ENCODE peak calls at places on chromosomes 7 and 10, in four cellular contexts. V is PC-3, U is Peyer's patch, K is testis. R is an unnamed sample.

GRCh38 chr10:122993797-122994336 is 13.7 kb downstream of the PSTK start:
- DNase-seq in V (no peak), U (no peak), K (no peak), R (no peak)

GRCh38 chr10:1661861-1662260 is 75.5 kb downstream of the ADARB2 start:
- DNase-seq in V (no peak), U (peak), K (no peak), R (no peak)

GRCh38 chr10:104127411-104127810 is 5.4 kb downstream of the SFR1 start:
- DNase-seq in V (no peak), U (no peak), K (peak), R (no peak)

GRCh38 chr10:116084166-116084565 is 188.8 kb downstream of the GFRA1 start:
- DNase-seq in V (no peak), U (no peak), K (no peak), R (no peak)

GRCh38 chr10:44293842-44294241 is 91.1 kb downstream of the CXCL12 start:
- DNase-seq in V (no peak), U (peak), K (no peak), R (no peak)

GRCh38 chr7:14978687-14979086 is 76.1 kb upstream of the DGKB start:
- DNase-seq in V (no peak), U (no peak), K (no peak), R (no peak)

GRCh38 chr10:123833170-123833850 is 58.3 kb downstream of the CPXM2 start:
- DNase-seq in V (no peak), U (no peak), K (no peak), R (peak)

GRCh38 chr7:133295484-133295883 is 42.6 kb downstream of the EXOC4 start:
- DNase-seq in V (no peak), U (no peak), K (no peak), R (no peak)

GRCh38 chr7:45646207-45646821 is 72.1 kb downstream of the ADCY1 start:
- DNase-seq in V (no peak), U (peak), K (no peak), R (peak)

GRCh38 chr7:139798892-139799291 is 21.1 kb upstream of the HIPK2 start:
- DNase-seq in V (no peak), U (no peak), K (no peak), R (no peak)

GRCh38 chr7:142438235-142438922 is 180.5 kb upstream of the PRSS58 start:
- DNase-seq in V (peak), U (peak), K (peak), R (no peak)

DNA sequence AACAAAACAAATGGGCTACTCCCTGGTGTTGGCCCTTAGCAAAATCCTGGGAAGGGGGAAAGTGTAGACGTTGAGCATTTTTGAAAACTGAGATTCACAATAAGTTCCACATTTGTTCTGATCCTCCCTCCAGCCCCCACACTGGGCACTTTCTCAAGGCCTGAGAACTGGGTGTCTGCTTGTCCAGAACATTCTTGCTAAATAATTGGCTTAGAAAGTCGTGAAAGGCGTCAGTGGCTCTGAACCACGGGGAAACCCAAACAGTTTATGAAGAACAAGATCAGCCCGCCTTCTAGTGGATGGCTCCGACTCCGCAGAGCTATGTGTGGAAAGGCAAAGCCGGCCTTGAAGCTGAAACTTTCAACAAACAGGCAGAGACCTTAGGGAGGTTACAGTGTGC is 370.1 kb downstream of the PRPF18 start:
- DNase-seq in V (no peak), U (peak), K (peak), R (no peak)
- TF ChIP-seq CTCF in V (no peak), U (peak), K (no peak), R (peak)

GRCh38 chr7:3673524-3673923 is 372.5 kb downstream of the SDK1 start:
- DNase-seq in V (peak), U (peak), K (peak), R (no peak)
- TF ChIP-seq CTCF in V (peak), U (peak), K (no peak), R (peak)

GRCh38 chr10:18472977-18473376 is 178.4 kb downstream of the NSUN6 start:
- DNase-seq in V (peak), U (no peak), K (no peak), R (no peak)
- TF ChIP-seq CTCF in V (peak), U (no peak), K (no peak), R (peak)

GRCh38 chr7:131935180-131935579 is 378.8 kb upstream of the PODXL start:
- DNase-seq in V (no peak), U (no peak), K (no peak), R (no peak)
- TF ChIP-seq CTCF in V (no peak), U (no peak), K (no peak), R (no peak)

GRCh38 chr10:60413306-60414012 is 23.8 kb upstream of the ANK3 start:
- DNase-seq in V (peak), U (no peak), K (no peak), R (no peak)

GRCh38 chr10:60410970-60411369 is 21.3 kb upstream of the ANK3 start:
- DNase-seq in V (peak), U (no peak), K (no peak), R (no peak)

GRCh38 chr10:60406182-60406581 is 16.5 kb upstream of the ANK3 start:
- DNase-seq in V (no peak), U (no peak), K (no peak), R (no peak)

GRCh38 chr10:60405172-60405571 is 15.5 kb upstream of the ANK3 start:
- DNase-seq in V (no peak), U (no peak), K (no peak), R (no peak)

DNA sequence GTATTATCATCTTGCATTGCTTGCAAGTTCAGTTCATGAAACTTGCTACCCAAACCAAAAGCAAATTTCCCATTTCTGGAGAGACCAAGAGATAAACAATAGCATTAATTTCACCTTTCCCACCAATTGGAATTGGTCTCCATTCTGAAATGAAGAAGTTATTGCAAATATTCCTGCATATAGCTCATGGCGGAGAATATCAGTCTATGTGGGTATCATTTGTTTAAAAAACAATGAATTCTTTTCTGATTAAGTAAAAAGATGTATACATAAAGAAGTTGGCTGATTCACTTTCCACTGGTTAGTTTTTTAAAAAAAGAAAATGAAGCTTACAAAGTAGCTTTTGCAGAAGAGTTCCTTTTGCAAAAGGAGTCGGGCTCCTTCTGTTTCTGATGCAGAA is 19.5 kb upstream of the ANK3 start:
- DNase-seq in V (no peak), U (no peak), K (no peak), R (no peak)
- TF ChIP-seq CTCF in V (no peak), U (no peak), K (no peak), R (no peak)

GRCh38 chr10:70148516-70148915 is 2.0 kb upstream of the TYSND1 start:
- DNase-seq in V (no peak), U (no peak), K (no peak), R (no peak)

GRCh38 chr10:70145166-70145665 is 1.3 kb downstream of the TYSND1 start:
- DNase-seq in V (peak), U (no peak), K (no peak), R (no peak)

GRCh38 chr10:70146489-70147488 is at the start of gene TYSND1:
- DNase-seq in V (peak), U (peak), K (peak), R (peak)

GRCh38 chr10:70144372-70145110 is 2.0 kb downstream of the TYSND1 start:
- DNase-seq in V (no peak), U (no peak), K (no peak), R (no peak)

DNA sequence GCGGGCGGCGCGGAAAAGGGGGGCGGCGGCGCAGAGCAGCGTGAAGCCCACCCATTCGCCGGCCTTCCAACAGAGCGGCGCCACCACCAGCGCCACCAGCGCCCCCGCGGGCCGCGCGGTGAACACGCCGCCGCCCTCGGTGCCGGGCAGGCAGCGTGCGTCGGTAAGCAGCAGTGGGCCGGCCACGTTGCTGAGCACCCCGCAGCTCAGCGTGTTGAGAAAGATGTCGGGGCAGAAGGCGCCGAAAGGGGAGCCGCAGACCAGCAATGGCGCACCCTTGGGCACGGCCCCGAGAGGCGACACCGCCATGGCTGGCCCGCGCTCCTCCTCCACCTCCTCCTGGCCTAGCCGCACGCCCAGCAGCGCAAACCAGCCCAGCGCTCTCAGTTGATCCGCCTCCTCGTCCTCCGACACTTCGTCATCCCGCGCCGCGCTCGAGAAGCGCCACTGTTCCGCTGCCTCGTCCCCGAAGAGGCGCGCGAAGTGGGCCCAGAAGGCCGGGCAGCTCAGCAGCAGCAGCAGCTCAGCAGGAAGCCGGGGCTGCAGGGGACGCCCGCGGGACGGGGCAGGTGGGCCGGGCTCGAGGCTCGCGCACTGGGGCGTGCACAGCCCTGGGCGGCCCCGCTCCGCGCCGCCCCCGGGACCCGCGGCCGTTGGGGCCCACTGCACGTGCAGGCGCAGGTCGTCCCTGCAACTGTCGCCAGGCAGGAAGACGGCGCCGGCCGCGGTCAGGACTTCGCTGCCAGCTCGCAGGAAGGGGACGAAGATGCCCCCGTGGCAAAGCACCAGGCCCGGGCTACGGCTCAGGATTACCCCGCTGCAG is 623 bp downstream of the TYSND1 start:
- DNase-seq in V (peak), U (peak), K (peak), R (no peak)
- TF ChIP-seq CTCF in V (peak), U (peak), K (peak), R (peak)

DNA sequence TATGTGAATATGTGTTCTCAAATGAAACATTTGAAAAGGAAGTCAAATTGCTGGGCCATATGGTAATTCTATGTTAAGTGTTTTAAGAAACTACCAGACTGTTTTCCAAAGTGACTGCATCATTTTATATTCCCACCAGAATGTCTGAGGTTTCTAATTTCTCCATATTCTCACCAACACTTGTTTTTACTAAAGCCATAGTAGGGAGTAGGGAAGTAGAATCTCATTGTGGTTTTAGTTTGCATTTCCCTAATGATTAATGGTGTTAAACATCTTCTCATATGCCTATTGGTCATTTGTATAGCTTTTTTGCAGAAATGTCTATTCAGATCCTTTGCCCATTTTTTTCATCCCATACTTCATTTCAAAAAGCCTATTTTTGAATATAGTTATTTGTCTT is 9.1 kb upstream of the SEMA4G start:
- DNase-seq in V (no peak), U (no peak), K (no peak), R (no peak)
- TF ChIP-seq CTCF in V (no peak), U (no peak), K (no peak), R (no peak)

DNA sequence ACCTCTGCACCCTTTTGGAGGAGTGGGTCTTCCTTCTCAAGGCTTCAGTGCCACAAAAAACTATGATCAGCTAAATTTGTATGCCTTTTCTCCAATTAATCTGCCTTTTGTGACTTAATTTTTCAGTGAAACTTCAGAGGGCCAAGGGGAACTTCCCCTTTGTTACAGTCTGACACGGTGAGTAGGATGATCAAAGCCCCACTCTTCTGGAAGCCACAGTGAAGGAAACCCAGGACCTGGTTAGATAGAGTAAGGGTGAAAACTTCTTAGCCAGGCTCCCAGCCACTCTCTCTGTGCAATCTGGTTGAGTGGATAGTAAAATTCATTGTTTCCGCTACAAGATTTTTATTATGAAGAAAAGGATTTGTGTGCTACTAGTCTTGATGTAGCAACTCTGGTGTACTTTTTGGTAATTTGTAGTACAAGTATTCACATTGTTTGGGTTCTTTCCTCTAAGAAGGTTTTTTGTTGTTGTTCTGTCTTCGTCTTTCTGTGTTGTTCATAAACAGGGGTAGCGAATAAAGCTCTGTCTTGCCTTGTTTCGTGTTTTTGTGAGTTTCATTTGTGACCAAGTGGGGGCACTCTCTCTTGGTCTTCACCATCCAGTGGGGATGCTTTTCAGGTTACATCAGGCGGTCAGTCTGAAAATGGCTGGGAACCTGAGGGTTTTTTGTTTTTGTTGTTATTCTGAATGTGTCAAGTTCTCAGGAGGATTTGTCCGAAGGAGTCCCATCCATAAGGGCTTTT is 268.5 kb upstream of the NPSR1 start:
- DNase-seq in V (no peak), U (no peak), K (no peak), R (no peak)
- TF ChIP-seq CTCF in V (no peak), U (no peak), K (no peak), R (no peak)

GRCh38 chr7:74183653-74184450 is 9.7 kb downstream of the EIF4H start:
- DNase-seq in V (peak), U (peak), K (no peak), R (no peak)

GRCh38 chr7:74181821-74182220 is 7.7 kb downstream of the EIF4H start:
- DNase-seq in V (no peak), U (no peak), K (no peak), R (no peak)

GRCh38 chr7:74182453-74183090 is 8.4 kb downstream of the EIF4H start:
- DNase-seq in V (no peak), U (no peak), K (no peak), R (no peak)

GRCh38 chr7:74185016-74185415 is 10.9 kb downstream of the EIF4H start:
- DNase-seq in V (no peak), U (no peak), K (no peak), R (no peak)

GRCh38 chr7:74183142-74183541 is 9.0 kb downstream of the EIF4H start:
- DNase-seq in V (no peak), U (no peak), K (no peak), R (no peak)
- TF ChIP-seq CTCF in V (no peak), U (no peak), K (no peak), R (no peak)

R was measured in osteocyte.